ENCODE peak calls at places on chromosomes 12 and 14, in seven cellular contexts. W, M, V, X, H, Q and T are unnamed samples.
A peak's percentile ranks its signal among the peaks of the same experiment; 100 is the strongest.

GRCh38 chr12:104470521-104470920 is 13.8 kb downstream of the CHST11 start:
- DNase-seq in V (no peak), X (no peak), H (no peak), W (no peak), Q (no peak), M (no peak), T (no peak)

GRCh38 chr14:54778618-54779017 is 124.0 kb downstream of the GCH1 start:
- DNase-seq in H (no peak), M (no peak), W (no peak), V (no peak), X (no peak), Q (no peak), T (no peak)

GRCh38 chr12:91483471-91483985 is 300.9 kb upstream of the DCN start:
- DNase-seq in X (no peak), H (peak; percentile 95), M (no peak), W (peak; percentile 2), Q (no peak), V (no peak), T (no peak)

GRCh38 chr12:19575307-19576243 is 136.3 kb downstream of the AEBP2 start:
- DNase-seq in V (no peak), W (peak; percentile 74), M (no peak), X (peak; percentile 5), Q (peak; percentile 92), H (peak; percentile 45), T (no peak)

GRCh38 chr12:39329015-39329414 is 113.9 kb downstream of the KIF21A start:
- DNase-seq in X (peak; percentile 8), Q (no peak), M (no peak), W (peak; percentile 13), H (peak; percentile 13), V (no peak), T (no peak)

GRCh38 chr14:70907996-70908917 is 998 bp downstream of the PCNX1 start:
- DNase-seq in Q (peak; percentile 92), W (peak; percentile 81), H (peak; percentile 69), V (no peak), M (peak; percentile 78), X (peak; percentile 33), T (peak; percentile 71)

GRCh38 chr12:84920331-84920730 is 7.7 kb upstream of the SLC6A15 start:
- DNase-seq in V (no peak), X (peak; percentile 48), Q (no peak), M (no peak), W (peak; percentile 12), H (peak; percentile 59), T (no peak)

GRCh38 chr12:8157484-8158198 is 826 bp downstream of the ZNF705A start:
- DNase-seq in M (no peak), V (no peak), Q (no peak), W (no peak), X (no peak), H (no peak), T (no peak)

GRCh38 chr12:124532947-124533346 is 34.5 kb downstream of the NCOR2 start:
- DNase-seq in W (peak; percentile 32), H (no peak), Q (no peak), X (no peak), M (no peak), V (no peak), T (no peak)

GRCh38 chr14:34262511-34262910 is 199.5 kb downstream of the SPTSSA start:
- DNase-seq in H (no peak), Q (no peak), W (no peak), X (no peak), M (no peak), V (no peak), T (no peak)

GRCh38 chr14:61103541-61104339 is 122.7 kb downstream of the SLC38A6 start:
- DNase-seq in Q (peak; percentile 79), V (peak; percentile 93), X (peak; percentile 98), M (peak; percentile 82), W (peak; percentile 94), H (peak; percentile 97), T (peak; percentile 64)

GRCh38 chr14:81352413-81352812 is 47.7 kb downstream of the STON2 start:
- DNase-seq in X (no peak), W (no peak), V (no peak), M (no peak), H (no peak), Q (no peak), T (no peak)

GRCh38 chr12:88993655-88994054 is 358.6 kb downstream of the DUSP6 start:
- DNase-seq in V (peak; percentile 48), Q (no peak), W (peak; percentile 80), H (peak; percentile 89), M (no peak), X (peak; percentile 30), T (peak; percentile 17)

GRCh38 chr14:99231850-99232401 is 40.1 kb downstream of the BCL11B start:
- DNase-seq in V (no peak), M (no peak), W (no peak), X (no peak), H (no peak), Q (no peak), T (no peak)

GRCh38 chr14:39860837-39861236 is 428.6 kb upstream of the FBXO33 start:
- DNase-seq in V (no peak), W (no peak), Q (no peak), X (no peak), M (no peak), H (no peak), T (no peak)

GRCh38 chr12:93109794-93110203 is 180.7 kb upstream of the EEA1 start:
- DNase-seq in M (no peak), W (no peak), Q (no peak), X (no peak), V (no peak), H (no peak), T (peak; percentile 34)

GRCh38 chr14:55979096-55979495 is 139.1 kb upstream of the PELI2 start:
- DNase-seq in V (no peak), W (no peak), X (no peak), M (no peak), H (no peak), Q (no peak), T (no peak)

GRCh38 chr14:57871487-57872080 is 5.7 kb upstream of the SLC35F4 start:
- DNase-seq in W (peak; percentile 70), M (no peak), H (peak; percentile 60), X (peak; percentile 48), V (peak; percentile 49), Q (no peak), T (peak; percentile 52)

GRCh38 chr12:116916714-116917114 is 6.0 kb downstream of the FBXW8 start:
- DNase-seq in X (peak; percentile 69), H (peak; percentile 90), W (peak; percentile 71), Q (peak; percentile 76), M (no peak), V (peak; percentile 58), T (peak; percentile 33)

GRCh38 chr12:112514926-112515642 is 96.3 kb downstream of the PTPN11 start:
- DNase-seq in W (peak; percentile 4), V (no peak), Q (no peak), X (no peak), H (no peak), M (no peak), T (no peak)

GRCh38 chr14:89507926-89508460 is 91.0 kb upstream of the FOXN3 start:
- DNase-seq in Q (no peak), H (no peak), M (no peak), V (no peak), X (peak; percentile 30), W (no peak), T (no peak)

GRCh38 chr12:113000433-113000832 is 22.1 kb downstream of the OAS2 start:
- DNase-seq in M (no peak), V (no peak), X (no peak), H (no peak), Q (no peak), W (no peak), T (no peak)

GRCh38 chr12:103769240-103769945 is 71.6 kb downstream of the NT5DC3 start:
- DNase-seq in V (no peak), X (no peak), W (no peak), Q (no peak), M (no peak), H (peak; percentile 43), T (no peak)

GRCh38 chr12:130961921-130962326 is 8.2 kb downstream of the ADGRD1 start:
- DNase-seq in W (no peak), V (no peak), M (no peak), H (no peak), Q (peak; percentile 67), X (no peak), T (no peak)

GRCh38 chr12:54680374-54680773 is 32.2 kb upstream of the DCD start:
- DNase-seq in Q (no peak), X (peak; percentile 37), V (no peak), W (peak; percentile 9), M (no peak), H (peak; percentile 37), T (peak; percentile 39)

GRCh38 chr14:94670692-94671285 is 58.6 kb downstream of the SERPINA3 start:
- DNase-seq in Q (no peak), X (no peak), H (no peak), V (no peak), W (no peak), M (no peak), T (no peak)

GRCh38 chr12:52395761-52396434 is 10.2 kb downstream of the KRT82 start:
- DNase-seq in W (peak; percentile 75), M (no peak), X (peak; percentile 55), Q (no peak), H (peak; percentile 36), V (no peak), T (no peak)

GRCh38 chr12:75058228-75058627 is 151.4 kb downstream of the KCNC2 start:
- DNase-seq in X (no peak), Q (no peak), V (no peak), M (no peak), W (no peak), H (peak; percentile 13), T (no peak)
- TF ChIP-seq CTCF in X (no peak), Q (no peak), V (no peak), M (no peak), W (no peak), H (no peak), T (no peak)

GRCh38 chr12:120468846-120469449 is 600 bp downstream of the SRSF9 start:
- DNase-seq in H (no peak), X (peak; percentile 8), Q (peak; percentile 62), M (peak; percentile 73), V (no peak), W (no peak), T (peak; percentile 77)
- TF ChIP-seq CTCF in H (peak; percentile 14), X (no peak), Q (no peak), M (no peak), V (no peak), W (no peak), T (no peak)

GRCh38 chr12:94190623-94191022 is 42.2 kb downstream of the PLXNC1 start:
- DNase-seq in H (no peak), V (no peak), M (no peak), X (no peak), W (no peak), Q (no peak), T (no peak)
- TF ChIP-seq CTCF in H (no peak), V (no peak), M (no peak), X (no peak), W (no peak), Q (no peak), T (no peak)

DNA sequence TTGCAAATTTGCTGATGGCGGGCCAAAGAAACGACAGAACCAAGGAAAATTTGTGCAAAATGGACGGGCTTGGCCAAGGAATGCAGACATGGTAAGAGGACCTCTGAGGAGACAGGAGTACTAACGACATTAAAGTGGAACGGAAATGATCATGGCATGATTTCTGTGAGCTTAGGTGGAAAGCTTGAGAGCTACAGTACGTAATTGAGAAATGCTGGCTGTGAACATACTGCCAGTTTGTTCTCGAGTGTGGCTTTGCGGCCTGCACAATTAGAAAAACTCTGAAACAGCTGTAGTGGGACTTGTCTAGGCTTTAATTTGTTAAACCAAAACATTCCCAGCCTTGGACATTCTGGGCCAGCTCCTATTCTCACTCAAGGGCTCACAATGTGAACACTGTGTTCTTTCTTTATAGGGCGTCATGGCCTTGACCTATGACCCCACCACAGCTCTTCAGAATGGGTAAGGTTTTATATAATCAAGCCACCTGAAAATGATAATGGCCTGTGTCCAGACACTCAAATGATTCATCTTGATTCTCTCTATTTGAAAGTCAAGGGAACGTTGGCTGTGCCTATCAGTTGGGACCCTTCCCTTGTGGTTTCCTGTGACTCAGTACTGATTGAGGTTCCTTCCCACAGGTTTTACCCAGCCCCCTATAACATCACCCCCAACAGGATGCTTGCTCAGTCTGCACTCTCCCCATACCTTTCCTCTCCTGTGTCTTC is 48.5 kb downstream of the BAZ2A start:
- DNase-seq in V (no peak), W (no peak), H (peak; percentile 40), X (peak; percentile 48), M (no peak), Q (no peak), T (no peak)
- TF ChIP-seq CTCF in V (no peak), W (no peak), H (no peak), X (no peak), M (no peak), Q (no peak), T (no peak)